ENCODE peak calls at places on chromosome 9, in seven cellular contexts. Q is SK-N-SH, X is MM.1S, H is PC-3, N is GM23248, M is neural progenitor cell, V is hepatocyte. L is an unnamed sample.
A peak's percentile ranks its signal among the peaks of the same experiment; 100 is the strongest.

GRCh38 chr9:35575478-35575877 is 29.6 kb upstream of the TESK1 start:
- DNase-seq in Q (no peak), X (no peak), H (no peak), N (no peak), M (no peak), V (no peak), L (no peak)

GRCh38 chr9:107751522-107752235 is 262.1 kb upstream of the KLF4 start:
- DNase-seq in Q (no peak), X (no peak), H (peak; percentile 65), N (peak; percentile 86), M (no peak), V (peak; percentile 81), L (no peak)

GRCh38 chr9:95809686-95810085 is 65.8 kb upstream of the ERCC6L2 start:
- DNase-seq in Q (no peak), X (no peak), H (no peak), N (no peak), M (no peak), V (no peak), L (no peak)

GRCh38 chr9:101536938-101537337 is 3.3 kb downstream of the RNF20 start:
- DNase-seq in Q (no peak), X (no peak), H (peak; percentile 17), N (peak; percentile 43), M (peak; percentile 65), V (peak; percentile 39), L (peak; percentile 10)

GRCh38 chr9:74726581-74726980 is 161.1 kb downstream of the TRPM6 start:
- DNase-seq in Q (no peak), X (no peak), H (no peak), N (no peak), M (no peak), V (no peak), L (no peak)

GRCh38 chr9:89452561-89452960 is 45.4 kb downstream of the SEMA4D start:
- DNase-seq in Q (no peak), X (no peak), H (no peak), N (no peak), M (no peak), V (no peak), L (no peak)

GRCh38 chr9:124248992-124249391 is 8.8 kb upstream of the NEK6 start:
- DNase-seq in Q (no peak), X (no peak), H (no peak), N (no peak), M (no peak), V (no peak), L (no peak)

GRCh38 chr9:108672475-108673065 is 183.2 kb downstream of the ACTL7B start:
- DNase-seq in Q (no peak), X (no peak), H (peak; percentile 24), N (peak; percentile 70), M (no peak), V (peak; percentile 33), L (no peak)

GRCh38 chr9:36492849-36493248 is 79.8 kb upstream of the MELK start:
- DNase-seq in Q (no peak), X (no peak), H (no peak), N (no peak), M (no peak), V (no peak), L (no peak)

GRCh38 chr9:134606951-134607733 is 34.5 kb upstream of the COL5A1 start:
- DNase-seq in Q (peak; percentile 46), X (no peak), H (no peak), N (peak; percentile 34), M (no peak), V (no peak), L (peak; percentile 4)

GRCh38 chr9:33127881-33128280 is 39.3 kb downstream of the B4GALT1 start:
- DNase-seq in Q (no peak), X (no peak), H (no peak), N (no peak), M (no peak), V (no peak), L (no peak)

GRCh38 chr9:4413856-4414255 is 76.4 kb upstream of the SLC1A1 start:
- DNase-seq in Q (peak; percentile 23), X (no peak), H (no peak), N (peak; percentile 59), M (no peak), V (no peak), L (no peak)

GRCh38 chr9:100104314-100104713 is 5.3 kb downstream of the INVS start:
- DNase-seq in Q (no peak), X (no peak), H (peak; percentile 55), N (peak; percentile 50), M (no peak), V (no peak), L (no peak)

GRCh38 chr9:113319054-113319453 is 15.9 kb upstream of the RNF183 start:
- DNase-seq in Q (peak; percentile 68), X (no peak), H (no peak), N (no peak), M (no peak), V (no peak), L (no peak)

GRCh38 chr9:37963936-37964739 is 60.2 kb upstream of the SLC25A51 start:
- DNase-seq in Q (no peak), X (no peak), H (peak; percentile 87), N (peak; percentile 85), M (no peak), V (peak; percentile 84), L (no peak)

GRCh38 chr9:108272350-108272899 is 583.4 kb downstream of the ACTL7B start:
- DNase-seq in Q (peak; percentile 40), X (peak; percentile 61), H (peak; percentile 54), N (peak; percentile 74), M (peak; percentile 60), V (peak; percentile 77), L (peak; percentile 2)

GRCh38 chr9:116284518-116284917 is 130.9 kb downstream of the PAPPA start:
- DNase-seq in Q (no peak), X (no peak), H (no peak), N (no peak), M (no peak), V (no peak), L (no peak)

GRCh38 chr9:116288658-116289057 is 135.1 kb downstream of the PAPPA start:
- DNase-seq in Q (no peak), X (no peak), H (peak; percentile 87), N (peak; percentile 99), M (no peak), V (no peak), L (no peak)

GRCh38 chr9:116285320-116285719 is 131.7 kb downstream of the PAPPA start:
- DNase-seq in Q (no peak), X (no peak), H (no peak), N (no peak), M (peak; percentile 30), V (no peak), L (no peak)

GRCh38 chr9:116286287-116286686 is 132.7 kb downstream of the PAPPA start:
- DNase-seq in Q (no peak), X (no peak), H (no peak), N (no peak), M (peak; percentile 89), V (peak; percentile 32), L (no peak)

GRCh38 chr9:116287721-116288120 is 134.1 kb downstream of the PAPPA start:
- DNase-seq in Q (no peak), X (no peak), H (peak; percentile 44), N (peak; percentile 87), M (no peak), V (no peak), L (no peak)
- TF ChIP-seq EZH2phosphoT487 in Q (no peak), X (no peak), H (no peak), N (no peak), M (no peak), V (no peak), L (no peak)

GRCh38 chr9:72402744-72403143 is 37.7 kb upstream of the ZFAND5 start:
- DNase-seq in Q (no peak), X (no peak), H (no peak), N (no peak), M (no peak), V (no peak), L (no peak)
- TF ChIP-seq EZH2phosphoT487 in Q (no peak), X (no peak), H (no peak), N (no peak), M (no peak), V (no peak), L (no peak)

DNA sequence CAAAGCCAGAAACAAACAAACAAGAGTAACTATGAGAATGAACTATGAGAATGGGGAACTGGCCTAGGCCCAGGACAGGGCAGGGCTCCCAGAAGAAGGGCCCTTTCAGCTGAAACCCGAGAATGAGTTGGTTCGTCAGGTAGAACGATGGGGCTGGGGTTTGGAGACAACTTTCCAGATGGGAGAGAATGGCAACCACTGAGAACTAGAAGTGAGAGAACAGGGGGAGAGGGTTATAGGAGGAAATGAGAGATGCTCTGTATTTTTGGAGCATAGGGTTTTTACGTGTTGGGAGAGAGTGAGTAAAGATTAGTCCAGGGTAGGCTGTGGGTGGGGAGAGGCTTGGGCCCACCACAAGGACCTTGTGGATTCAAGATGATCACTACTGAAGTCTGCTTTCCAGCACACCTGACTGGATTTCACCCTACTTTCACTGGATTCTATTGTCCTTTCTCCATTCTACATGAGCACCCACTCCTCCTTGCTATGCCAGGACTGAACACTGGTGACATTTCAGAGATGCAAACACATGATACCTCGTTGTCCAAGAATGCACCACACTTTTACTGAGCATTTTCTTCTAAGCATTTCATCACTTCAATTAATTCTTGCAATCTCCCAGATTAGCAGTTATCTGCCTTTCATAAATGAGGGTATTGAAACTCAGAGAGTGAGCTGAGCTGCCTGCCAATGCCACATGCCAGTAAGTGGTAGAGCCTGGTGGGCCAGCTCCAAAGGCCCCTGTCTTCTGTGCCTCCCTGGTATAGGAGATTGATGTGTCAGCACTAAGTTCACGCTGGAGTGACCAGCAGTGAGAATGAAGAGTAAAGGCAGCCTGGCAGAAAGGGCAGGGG is 3.2 kb upstream of the TMEM268 start:
- DNase-seq in Q (no peak), X (no peak), H (no peak), N (peak; percentile 13), M (no peak), V (no peak), L (peak; percentile 26)
- TF ChIP-seq EZH2phosphoT487 in Q (no peak), X (no peak), H (no peak), N (no peak), M (no peak), V (no peak), L (no peak)

DNA sequence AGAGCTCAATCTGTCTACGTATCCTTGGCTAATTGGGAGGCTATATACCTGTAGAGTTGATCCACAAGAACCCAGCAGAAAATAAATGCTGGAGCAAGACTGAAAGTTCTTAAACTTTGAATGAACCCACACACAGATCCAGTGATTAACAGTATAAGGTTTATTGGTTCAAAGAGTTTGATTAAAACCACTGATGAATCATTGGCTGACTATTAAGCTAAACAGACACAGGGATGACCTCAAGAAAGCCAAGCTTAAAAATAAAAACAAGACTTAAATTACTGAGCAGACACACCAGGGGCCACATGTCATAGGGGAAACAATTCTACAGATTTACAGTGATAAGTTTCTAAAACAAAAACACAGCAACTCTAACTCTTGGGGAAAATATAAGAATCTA is 163.6 kb downstream of the SPATA31D1 start:
- DNase-seq in Q (no peak), X (no peak), H (peak; percentile 58), N (peak; percentile 64), M (no peak), V (no peak), L (no peak)
- TF ChIP-seq EZH2phosphoT487 in Q (no peak), X (no peak), H (no peak), N (no peak), M (no peak), V (no peak), L (no peak)

GRCh38 chr9:81361311-81361710 is 328.0 kb downstream of the TLE1 start:
- DNase-seq in Q (no peak), X (no peak), H (no peak), N (no peak), M (no peak), V (no peak), L (no peak)
- TF ChIP-seq EZH2phosphoT487 in Q (no peak), X (no peak), H (no peak), N (no peak), M (no peak), V (no peak), L (no peak)

L was measured in OCI-LY7.